ENCODE peak calls at places on chromosomes 2 and 18, in five cellular contexts. N, L, Z, A and V are unnamed samples.

GRCh38 chr2:177554365-177554764 is 161.8 kb downstream of the AGPS start:
- DNase-seq in N (peak), L (no peak), Z (no peak), A (no peak), V (no peak)

GRCh38 chr18:48799724-48800315 is 150.9 kb downstream of the SMAD7 start:
- DNase-seq in N (no peak), L (no peak), Z (no peak), A (no peak), V (no peak)

GRCh38 chr18:25299426-25299825 is 52.5 kb downstream of the ZNF521 start:
- DNase-seq in N (peak), L (no peak), Z (peak), A (peak), V (no peak)

GRCh38 chr2:210617732-210618330 is 61.4 kb downstream of the CPS1 start:
- DNase-seq in N (peak), L (peak), Z (peak), A (peak), V (peak)

GRCh38 chr2:10079192-10079930 is 850 bp downstream of the CYS1 start:
- DNase-seq in N (peak), L (no peak), Z (peak), A (peak), V (peak)

GRCh38 chr2:70460333-70460732 is 93.3 kb downstream of the TGFA start:
- DNase-seq in N (no peak), L (no peak), Z (no peak), A (no peak), V (no peak)

GRCh38 chr2:102355526-102356380 is at the start of gene IL18R1:
- DNase-seq in N (peak), L (no peak), Z (peak), A (peak), V (peak)

GRCh38 chr2:233857511-233858118 is 3.3 kb upstream of the HJURP start:
- DNase-seq in N (peak), L (no peak), Z (no peak), A (peak), V (no peak)

GRCh38 chr2:84878896-84879594 is 1.8 kb downstream of the TRABD2A start:
- DNase-seq in N (no peak), L (no peak), Z (no peak), A (no peak), V (no peak)

GRCh38 chr2:138494265-138494966 is 7.2 kb upstream of the SPOPL start:
- DNase-seq in N (no peak), L (no peak), Z (no peak), A (no peak), V (no peak)

GRCh38 chr2:156334496-156335478 is 2.3 kb upstream of the NR4A2 start:
- DNase-seq in N (peak), L (peak), Z (peak), A (peak), V (peak)

GRCh38 chr2:155846249-155846648 is 486.3 kb downstream of the NR4A2 start:
- DNase-seq in N (peak), L (no peak), Z (no peak), A (no peak), V (no peak)

GRCh38 chr18:8367217-8367988 is 241.8 kb upstream of the RAB12 start:
- DNase-seq in N (no peak), L (no peak), Z (peak), A (peak), V (no peak)

GRCh38 chr2:136328396-136328795 is 210.4 kb upstream of the CXCR4 start:
- DNase-seq in N (no peak), L (no peak), Z (no peak), A (no peak), V (no peak)

GRCh38 chr2:152520759-152521158 is 185.8 kb downstream of the FMNL2 start:
- DNase-seq in N (no peak), L (no peak), Z (no peak), A (no peak), V (no peak)

GRCh38 chr2:48332286-48332685 is 197.7 kb upstream of the STON1 start:
- DNase-seq in N (peak), L (no peak), Z (no peak), A (peak), V (no peak)

GRCh38 chr2:15640291-15640711 is 48.6 kb downstream of the DDX1 start:
- DNase-seq in N (peak), L (no peak), Z (peak), A (peak), V (peak)

GRCh38 chr2:216536725-216537124 is 38.1 kb downstream of the RPL37A start:
- DNase-seq in N (peak), L (no peak), Z (peak), A (peak), V (no peak)